ENCODE peak calls at places on chromosomes 6 and 20, in ten cellular contexts. I, F, C, V, Y, T, O, W, M and U are unnamed samples.

GRCh38 chr6:152151930-152152329 is 344.4 kb downstream of the ESR1 start:
- DNase-seq in I (no peak), F (no peak), C (no peak), V (no peak), Y (no peak), T (no peak), O (no peak), W (no peak), M (no peak), U (no peak)

GRCh38 chr6:32117461-32117860 is 8.3 kb upstream of the TNXB start:
- DNase-seq in I (no peak), F (no peak), C (no peak), V (no peak), Y (no peak), T (no peak), O (no peak), W (no peak), M (no peak), U (no peak)

GRCh38 chr20:62907377-62908317 is 18.7 kb downstream of the DIDO1 start:
- DNase-seq in I (no peak), F (no peak), C (peak; percentile 63), V (peak; percentile 45), Y (no peak), T (no peak), O (peak; percentile 26), W (no peak), M (no peak), U (peak; percentile 60)

GRCh38 chr20:54649511-54649962 is 174.1 kb downstream of the DOK5 start:
- DNase-seq in I (no peak), F (peak; percentile 81), C (peak; percentile 89), V (peak; percentile 66), Y (peak; percentile 66), T (peak; percentile 84), O (peak; percentile 67), W (no peak), M (peak; percentile 92), U (peak; percentile 66)

GRCh38 chr6:65852369-65852852 is 145.4 kb upstream of the EYS start:
- DNase-seq in I (no peak), F (no peak), C (no peak), V (no peak), Y (no peak), T (no peak), O (no peak), W (no peak), M (no peak), U (no peak)

GRCh38 chr6:170095273-170095976 is 195.5 kb downstream of the DLL1 start:
- DNase-seq in I (no peak), F (no peak), C (no peak), V (no peak), Y (peak; percentile 35), T (peak; percentile 4), O (no peak), W (no peak), M (peak; percentile 21), U (no peak)

GRCh38 chr6:113065606-113066005 is 718.5 kb downstream of the RFPL4B start:
- DNase-seq in I (no peak), F (peak; percentile 26), C (peak; percentile 11), V (peak; percentile 77), Y (no peak), T (no peak), O (peak; percentile 43), W (no peak), M (no peak), U (no peak)

GRCh38 chr6:106973841-106974336 is 640 bp downstream of the CD24 start:
- DNase-seq in I (no peak), F (no peak), C (peak; percentile 80), V (peak; percentile 19), Y (peak; percentile 47), T (no peak), O (no peak), W (no peak), M (peak; percentile 36), U (peak; percentile 67)

GRCh38 chr6:150267686-150268561 is 100.9 kb upstream of the IYD start:
- DNase-seq in I (no peak), F (no peak), C (no peak), V (peak; percentile 93), Y (no peak), T (no peak), O (peak; percentile 88), W (no peak), M (no peak), U (no peak)

GRCh38 chr6:5778317-5778857 is 228.3 kb downstream of the NRN1 start:
- DNase-seq in I (no peak), F (no peak), C (no peak), V (no peak), Y (no peak), T (no peak), O (no peak), W (no peak), M (no peak), U (peak; percentile 25)

GRCh38 chr6:28312939-28313338 is 23.0 kb downstream of the ZSCAN31 start:
- DNase-seq in I (no peak), F (no peak), C (no peak), V (no peak), Y (no peak), T (no peak), O (no peak), W (no peak), M (no peak), U (no peak)

DNA sequence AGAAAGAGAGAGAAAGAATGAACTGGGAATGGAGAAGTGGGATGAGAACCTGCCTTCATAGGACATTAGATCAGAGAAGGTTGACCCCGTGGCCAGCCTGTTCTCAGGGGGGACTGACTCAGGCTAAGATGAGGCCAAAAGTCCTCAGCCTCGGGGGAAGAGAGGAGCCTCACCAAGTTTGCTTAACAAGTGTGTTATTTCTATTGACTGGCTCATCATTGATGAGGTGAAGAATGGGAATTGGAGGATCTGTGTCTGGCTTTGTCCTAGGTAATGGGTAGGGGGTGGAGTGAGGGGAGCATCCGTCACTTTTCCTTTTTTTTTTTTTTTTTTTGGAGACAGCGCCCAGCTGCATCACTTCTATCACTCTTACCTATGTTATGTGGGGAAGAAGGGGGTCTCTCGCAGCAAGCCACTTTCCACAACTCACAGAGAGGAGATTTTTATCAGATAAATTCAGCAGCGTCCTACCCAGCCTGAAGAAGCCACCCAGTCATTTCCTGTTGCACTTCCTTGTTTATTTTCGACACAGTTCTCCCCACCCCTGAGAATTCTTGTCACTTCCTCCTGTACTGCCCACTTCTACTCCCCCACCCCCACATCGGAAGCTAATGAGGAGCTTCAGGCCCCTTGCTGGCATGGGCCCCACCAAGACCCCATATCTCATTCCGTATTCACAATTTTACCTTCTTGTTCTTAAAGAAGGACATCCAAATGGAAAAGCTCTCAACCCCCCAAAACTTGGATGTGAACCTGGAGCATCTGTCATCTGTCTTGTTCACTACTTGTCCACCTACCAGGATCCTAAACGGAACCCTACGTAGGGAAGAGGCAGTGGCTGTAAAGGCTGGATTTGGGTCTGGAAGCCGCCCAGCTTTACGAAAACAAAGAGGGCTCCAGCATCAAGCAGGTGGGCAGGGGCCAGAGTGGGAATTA is 2.8 kb upstream of the RNASET2 start:
- DNase-seq in I (no peak), F (peak; percentile 54), C (no peak), V (no peak), Y (no peak), T (no peak), O (no peak), W (no peak), M (no peak), U (peak; percentile 85)
- H3K4me1 ChIP-seq in I (peaks cover 36% of the 10 kb centered on the region), F (peaks cover 20% of the 10 kb centered on the region), C (peaks cover 22% of the 10 kb centered on the region), V (no peaks in the 10 kb centered on the region), Y (peaks cover 26% of the 10 kb centered on the region), T (peaks cover 7% of the 10 kb centered on the region), O (peaks cover 10% of the 10 kb centered on the region), W (peaks cover 4% of the 10 kb centered on the region), M (peaks cover 61% of the 10 kb centered on the region), U (peaks cover 47% of the 10 kb centered on the region)

DNA sequence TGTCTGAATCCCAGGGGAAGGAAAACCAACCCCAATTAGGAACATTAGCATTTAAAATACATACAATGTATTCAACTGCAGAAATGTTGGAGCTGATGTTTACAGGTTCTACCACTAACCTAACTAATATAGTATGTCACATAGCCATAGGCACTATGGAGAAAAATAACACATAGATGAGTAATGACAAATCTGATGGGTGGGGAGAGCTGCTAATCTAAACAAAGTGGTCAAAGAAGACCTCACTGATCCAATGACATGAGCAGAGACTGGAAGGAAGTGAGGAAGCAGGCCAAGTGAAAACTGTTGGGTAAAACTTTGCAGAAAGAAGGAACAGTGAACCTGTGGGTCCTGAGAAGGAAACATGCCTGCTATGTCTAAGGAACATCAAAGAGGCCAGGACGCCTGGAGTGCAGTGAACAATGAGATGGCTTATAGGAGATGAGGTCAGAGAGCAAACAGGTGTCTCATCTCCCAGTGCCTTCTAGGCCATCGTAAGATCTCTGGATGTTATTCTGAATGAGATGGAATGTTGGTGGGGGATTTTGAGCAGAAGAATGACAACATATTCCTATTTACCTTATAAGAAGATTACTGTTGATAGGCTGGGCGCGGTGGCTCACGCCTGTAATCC is 135.7 kb downstream of the ALDH8A1 start:
- DNase-seq in I (no peak), F (no peak), C (no peak), V (peak; percentile 61), Y (no peak), T (no peak), O (peak; percentile 82), W (no peak), M (no peak), U (no peak)
- H3K27ac ChIP-seq in I (no peak overlapping the region), F (no peak overlapping the region), C (no peak overlapping the region), V (no peak overlapping the region), Y (no peak overlapping the region), T (no peak overlapping the region), O (peak overlapping the region; percentile 44), W (no peak overlapping the region), M (no peak overlapping the region), U (no peak overlapping the region)

GRCh38 chr6:117233146-117233545 is 32.2 kb upstream of the VGLL2 start:
- DNase-seq in I (no peak), F (no peak), C (no peak), V (peak; percentile 36), Y (no peak), T (no peak), O (no peak), W (no peak), M (no peak), U (no peak)
- H3K4me1 ChIP-seq in I (no peaks in the 10 kb centered on the region), F (no peaks in the 10 kb centered on the region), C (no peaks in the 10 kb centered on the region), V (no peaks in the 10 kb centered on the region), Y (no peaks in the 10 kb centered on the region), T (no peaks in the 10 kb centered on the region), O (no peaks in the 10 kb centered on the region), W (no peaks in the 10 kb centered on the region), M (no peaks in the 10 kb centered on the region), U (no peaks in the 10 kb centered on the region)

GRCh38 chr20:35344354-35344837 is 52.2 kb upstream of the FAM83C start:
- DNase-seq in I (no peak), F (peak; percentile 16), C (no peak), V (peak; percentile 91), Y (no peak), T (peak; percentile 73), O (peak; percentile 96), W (no peak), M (peak; percentile 56), U (no peak)

GRCh38 chr20:35341366-35342028 is 49.3 kb upstream of the FAM83C start:
- DNase-seq in I (no peak), F (no peak), C (no peak), V (peak; percentile 83), Y (no peak), T (no peak), O (peak; percentile 29), W (no peak), M (no peak), U (no peak)

GRCh38 chr20:35340436-35340835 is 48.2 kb upstream of the FAM83C start:
- DNase-seq in I (no peak), F (no peak), C (no peak), V (no peak), Y (no peak), T (no peak), O (no peak), W (no peak), M (no peak), U (no peak)

GRCh38 chr20:35345189-35345588 is 53.0 kb upstream of the FAM83C start:
- DNase-seq in I (no peak), F (no peak), C (no peak), V (no peak), Y (no peak), T (no peak), O (no peak), W (no peak), M (no peak), U (no peak)

GRCh38 chr20:35342154-35342769 is 50.0 kb upstream of the FAM83C start:
- DNase-seq in I (no peak), F (no peak), C (peak; percentile 27), V (peak; percentile 61), Y (no peak), T (no peak), O (no peak), W (no peak), M (no peak), U (no peak)
- H3K27ac ChIP-seq in I (peak overlapping the region; percentile 36), F (no peak overlapping the region), C (no peak overlapping the region), V (no peak overlapping the region), Y (no peak overlapping the region), T (no peak overlapping the region), O (no peak overlapping the region), W (no peak overlapping the region), M (no peak overlapping the region), U (no peak overlapping the region)